ENCODE peak calls at places on chromosomes 5 and 9, in seven cellular contexts. One of them, this sample, is unnamed.

GRCh38 chr9:125924351-125924750 is 177.2 kb downstream of the PBX3 start:
- DNase-seq in GM12878: no peak
- DNase-seq in SK-N-SH: no peak
- DNase-seq in K562: no peak
- DNase-seq in H1: no peak
- DNase-seq in HCT116: no peak
- DNase-seq in HepG2: no peak
- DNase-seq in this sample: no peak

GRCh38 chr9:126000731-126001580 is 253.8 kb downstream of the PBX3 start:
- DNase-seq in H1: no peak
- DNase-seq in HepG2: no peak
- DNase-seq in SK-N-SH: peak; percentile 33
- DNase-seq in GM12878: no peak
- DNase-seq in HCT116: no peak
- DNase-seq in K562: no peak
- DNase-seq in this sample: no peak

GRCh38 chr5:170184007-170184687 is 48.6 kb upstream of the C5orf58 start:
- DNase-seq in GM12878: no peak
- DNase-seq in H1: peak; percentile 90
- DNase-seq in HCT116: peak; percentile 47
- DNase-seq in SK-N-SH: peak; percentile 74
- DNase-seq in K562: peak; percentile 66
- DNase-seq in HepG2: peak; percentile 49
- DNase-seq in this sample: peak; percentile 59

GRCh38 chr5:4949108-4949507 is 191.0 kb upstream of the ADAMTS16 start:
- DNase-seq in HCT116: no peak
- DNase-seq in SK-N-SH: no peak
- DNase-seq in H1: no peak
- DNase-seq in K562: no peak
- DNase-seq in HepG2: no peak
- DNase-seq in GM12878: no peak
- DNase-seq in this sample: no peak

GRCh38 chr5:160054047-160054446 is 45.1 kb downstream of the TTC1 start:
- DNase-seq in H1: no peak
- DNase-seq in K562: no peak
- DNase-seq in HCT116: no peak
- DNase-seq in SK-N-SH: no peak
- DNase-seq in GM12878: no peak
- DNase-seq in HepG2: no peak
- DNase-seq in this sample: no peak

GRCh38 chr9:111301195-111301594 is 28.8 kb downstream of the OR2K2 start:
- DNase-seq in HepG2: no peak
- DNase-seq in GM12878: no peak
- DNase-seq in K562: no peak
- DNase-seq in HCT116: no peak
- DNase-seq in H1: no peak
- DNase-seq in SK-N-SH: no peak
- DNase-seq in this sample: no peak

GRCh38 chr9:5561828-5562488 is 51.6 kb downstream of the PDCD1LG2 start:
- DNase-seq in GM12878: no peak
- DNase-seq in SK-N-SH: no peak
- DNase-seq in HepG2: no peak
- DNase-seq in K562: no peak
- DNase-seq in H1: no peak
- DNase-seq in HCT116: no peak
- DNase-seq in this sample: no peak

GRCh38 chr9:35499029-35499700 is 9.3 kb downstream of the RUSC2 start:
- DNase-seq in SK-N-SH: no peak
- DNase-seq in HCT116: no peak
- DNase-seq in HepG2: no peak
- DNase-seq in K562: no peak
- DNase-seq in H1: no peak
- DNase-seq in GM12878: no peak
- DNase-seq in this sample: no peak

GRCh38 chr9:105007143-105007542 is 79.2 kb upstream of the ABCA1 start:
- DNase-seq in H1: no peak
- DNase-seq in HepG2: no peak
- DNase-seq in GM12878: no peak
- DNase-seq in SK-N-SH: no peak
- DNase-seq in HCT116: no peak
- DNase-seq in K562: no peak
- DNase-seq in this sample: no peak

GRCh38 chr5:54867310-54867944 is 118.0 kb downstream of the ESM1 start:
- DNase-seq in SK-N-SH: peak; percentile 61
- DNase-seq in GM12878: no peak
- DNase-seq in HepG2: peak; percentile 22
- DNase-seq in HCT116: peak; percentile 38
- DNase-seq in H1: no peak
- DNase-seq in K562: peak; percentile 49
- DNase-seq in this sample: peak; percentile 79
- TF ChIP-seq JUND in SK-N-SH: no peak
- TF ChIP-seq JUND in GM12878: no peak
- TF ChIP-seq JUND in HepG2: no peak
- TF ChIP-seq JUND in HCT116: no peak
- TF ChIP-seq JUND in H1: no peak
- TF ChIP-seq JUND in K562: no peak
- TF ChIP-seq JUND in this sample: no peak

DNA sequence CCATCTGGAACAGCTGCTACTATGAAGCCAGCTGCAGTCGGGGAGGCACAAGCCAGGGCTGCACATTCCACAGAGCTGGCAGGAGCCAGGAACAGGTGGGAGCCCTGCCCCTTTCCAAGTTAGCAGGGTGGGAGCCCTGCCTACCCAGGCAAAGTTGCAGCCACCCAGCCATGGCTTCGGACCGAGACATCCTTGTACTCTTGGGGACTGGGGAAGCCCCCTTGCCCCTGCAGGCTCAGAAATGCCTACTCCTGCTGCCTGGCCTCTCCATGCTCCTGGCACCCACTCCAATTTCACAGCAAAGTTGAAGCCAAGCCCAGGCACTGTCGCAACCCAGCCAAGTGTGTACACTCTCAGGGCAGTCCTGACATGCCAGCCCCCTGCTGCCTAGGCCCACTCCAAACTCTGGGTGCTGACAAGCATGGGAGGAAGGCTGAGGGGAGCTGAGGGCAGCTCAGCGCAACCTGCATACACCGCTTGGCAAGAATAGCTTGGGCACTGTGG is 165.1 kb downstream of the RNF180 start:
- DNase-seq in H1: no peak
- DNase-seq in GM12878: no peak
- DNase-seq in HepG2: no peak
- DNase-seq in K562: no peak
- DNase-seq in SK-N-SH: no peak
- DNase-seq in HCT116: no peak
- DNase-seq in this sample: no peak
- TF ChIP-seq JUND in H1: no peak
- TF ChIP-seq JUND in GM12878: no peak
- TF ChIP-seq JUND in HepG2: no peak
- TF ChIP-seq JUND in K562: no peak
- TF ChIP-seq JUND in SK-N-SH: no peak
- TF ChIP-seq JUND in HCT116: no peak
- TF ChIP-seq JUND in this sample: no peak

GRCh38 chr9:84140535-84141101 is 160.0 kb downstream of the RMI1 start:
- DNase-seq in HCT116: no peak
- DNase-seq in K562: no peak
- DNase-seq in H1: peak; percentile 76
- DNase-seq in SK-N-SH: no peak
- DNase-seq in HepG2: no peak
- DNase-seq in GM12878: no peak
- DNase-seq in this sample: no peak
- TF ChIP-seq JUND in HCT116: no peak
- TF ChIP-seq JUND in K562: no peak
- TF ChIP-seq JUND in H1: no peak
- TF ChIP-seq JUND in SK-N-SH: no peak
- TF ChIP-seq JUND in HepG2: no peak
- TF ChIP-seq JUND in GM12878: no peak
- TF ChIP-seq JUND in this sample: no peak

DNA sequence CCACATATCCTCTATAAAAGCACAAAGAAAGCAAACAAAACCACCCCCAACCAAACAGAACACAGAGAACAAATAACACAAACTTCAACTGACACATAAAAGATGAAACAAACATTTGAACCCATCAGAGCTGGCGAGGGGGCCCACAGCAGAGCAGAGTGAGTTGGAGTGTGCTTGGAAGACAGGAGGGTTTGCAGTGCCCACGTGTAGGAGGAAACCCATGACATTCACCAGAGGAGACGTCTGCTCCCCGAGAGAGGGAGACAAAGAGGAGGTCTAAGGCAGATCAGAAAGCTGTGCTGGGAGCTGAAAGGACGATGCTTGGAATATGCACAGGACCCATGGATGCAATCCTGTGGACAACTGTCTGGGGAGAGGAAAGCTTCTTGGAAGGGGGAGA is 27.0 kb downstream of the MRPL36 start:
- DNase-seq in HepG2: peak; percentile 44
- DNase-seq in SK-N-SH: peak; percentile 60
- DNase-seq in HCT116: peak; percentile 38
- DNase-seq in K562: no peak
- DNase-seq in GM12878: no peak
- DNase-seq in H1: no peak
- DNase-seq in this sample: peak; percentile 78
- TF ChIP-seq JUND in HepG2: no peak
- TF ChIP-seq JUND in SK-N-SH: no peak
- TF ChIP-seq JUND in HCT116: no peak
- TF ChIP-seq JUND in K562: no peak
- TF ChIP-seq JUND in GM12878: no peak
- TF ChIP-seq JUND in H1: no peak
- TF ChIP-seq JUND in this sample: no peak

GRCh38 chr5:11620172-11620571 is 284.1 kb downstream of the CTNND2 start:
- DNase-seq in K562: no peak
- DNase-seq in SK-N-SH: no peak
- DNase-seq in H1: no peak
- DNase-seq in GM12878: no peak
- DNase-seq in HCT116: no peak
- DNase-seq in HepG2: no peak
- DNase-seq in this sample: no peak

GRCh38 chr5:11617080-11617479 is 287.2 kb downstream of the CTNND2 start:
- DNase-seq in H1: no peak
- DNase-seq in K562: no peak
- DNase-seq in SK-N-SH: no peak
- DNase-seq in HepG2: no peak
- DNase-seq in HCT116: no peak
- DNase-seq in GM12878: no peak
- DNase-seq in this sample: no peak

GRCh38 chr5:11622785-11623184 is 281.5 kb downstream of the CTNND2 start:
- DNase-seq in SK-N-SH: no peak
- DNase-seq in K562: no peak
- DNase-seq in GM12878: no peak
- DNase-seq in H1: no peak
- DNase-seq in HepG2: no peak
- DNase-seq in HCT116: no peak
- DNase-seq in this sample: no peak

GRCh38 chr5:11619339-11620028 is 284.8 kb downstream of the CTNND2 start:
- DNase-seq in GM12878: no peak
- DNase-seq in K562: no peak
- DNase-seq in SK-N-SH: no peak
- DNase-seq in H1: no peak
- DNase-seq in HepG2: peak; percentile 61
- DNase-seq in HCT116: no peak
- DNase-seq in this sample: no peak
- TF ChIP-seq JUND in GM12878: no peak
- TF ChIP-seq JUND in K562: no peak
- TF ChIP-seq JUND in SK-N-SH: no peak
- TF ChIP-seq JUND in H1: no peak
- TF ChIP-seq JUND in HepG2: no peak
- TF ChIP-seq JUND in HCT116: no peak
- TF ChIP-seq JUND in this sample: no peak

GRCh38 chr5:169050146-169050571 is 250.8 kb downstream of the SLIT3 start:
- DNase-seq in HepG2: no peak
- DNase-seq in SK-N-SH: no peak
- DNase-seq in HCT116: no peak
- DNase-seq in H1: no peak
- DNase-seq in GM12878: no peak
- DNase-seq in K562: no peak
- DNase-seq in this sample: no peak

GRCh38 chr5:169054506-169054905 is 246.4 kb downstream of the SLIT3 start:
- DNase-seq in SK-N-SH: no peak
- DNase-seq in K562: no peak
- DNase-seq in GM12878: no peak
- DNase-seq in H1: no peak
- DNase-seq in HCT116: no peak
- DNase-seq in HepG2: no peak
- DNase-seq in this sample: no peak

GRCh38 chr5:169048568-169049125 is 252.3 kb downstream of the SLIT3 start:
- DNase-seq in K562: no peak
- DNase-seq in HepG2: no peak
- DNase-seq in GM12878: no peak
- DNase-seq in HCT116: no peak
- DNase-seq in H1: no peak
- DNase-seq in SK-N-SH: no peak
- DNase-seq in this sample: no peak

GRCh38 chr5:169052207-169052606 is 248.7 kb downstream of the SLIT3 start:
- DNase-seq in SK-N-SH: no peak
- DNase-seq in GM12878: no peak
- DNase-seq in K562: no peak
- DNase-seq in H1: no peak
- DNase-seq in HepG2: no peak
- DNase-seq in HCT116: no peak
- DNase-seq in this sample: no peak
- TF ChIP-seq JUND in SK-N-SH: no peak
- TF ChIP-seq JUND in GM12878: no peak
- TF ChIP-seq JUND in K562: no peak
- TF ChIP-seq JUND in H1: no peak
- TF ChIP-seq JUND in HepG2: no peak
- TF ChIP-seq JUND in HCT116: no peak
- TF ChIP-seq JUND in this sample: no peak